ENCODE peak calls at places on chromosomes 3 and 15, in seven cellular contexts. I is Peyer's patch, Z is prostate gland, T is AG09309, A is psoas muscle, M is epithelial cell of esophagus, V is H1. W is an unnamed sample.

GRCh38 chr3:54237788-54238502 is 115.6 kb downstream of the CACNA2D3 start:
- DNase-seq in I (no peak), A (no peak), Z (no peak), M (peak), V (no peak), T (no peak), W (no peak)

GRCh38 chr15:80367094-80367493 is 37.1 kb upstream of the ARNT2 start:
- DNase-seq in T (no peak), M (no peak), A (no peak), Z (no peak), V (peak), I (no peak), W (no peak)

GRCh38 chr3:73685061-73685460 is 60.3 kb upstream of the PDZRN3 start:
- DNase-seq in A (no peak), M (peak), V (no peak), I (no peak), T (no peak), Z (no peak), W (no peak)

GRCh38 chr3:105634719-105635118 is 234.1 kb downstream of the CBLB start:
- DNase-seq in V (no peak), Z (no peak), I (no peak), M (no peak), T (no peak), A (no peak), W (no peak)

GRCh38 chr15:87032291-87032690 is 952.6 kb downstream of the AGBL1 start:
- DNase-seq in V (no peak), T (no peak), M (peak), I (no peak), Z (no peak), A (no peak), W (no peak)

GRCh38 chr3:41975421-41976103 is 13.7 kb upstream of the ULK4 start:
- DNase-seq in A (no peak), Z (no peak), M (no peak), V (no peak), T (no peak), I (no peak), W (no peak)

GRCh38 chr15:48112242-48112641 is 8.5 kb upstream of the SLC24A5 start:
- DNase-seq in T (no peak), V (peak), Z (no peak), M (peak), A (no peak), I (no peak), W (no peak)

GRCh38 chr15:89569090-89569745 is 6.1 kb upstream of the TICRR start:
- DNase-seq in V (no peak), A (no peak), M (no peak), I (no peak), T (no peak), Z (no peak), W (no peak)

GRCh38 chr3:115784739-115785571 is 161.6 kb downstream of the GAP43 start:
- DNase-seq in M (peak), T (peak), I (no peak), V (no peak), Z (no peak), A (no peak), W (peak)

GRCh38 chr3:189908646-189909045 is 212.1 kb downstream of the P3H2 start:
- DNase-seq in V (no peak), M (peak), A (no peak), I (no peak), Z (no peak), T (no peak), W (no peak)

GRCh38 chr3:151445283-151446001 is 15.4 kb downstream of the IGSF10 start:
- DNase-seq in A (no peak), T (peak), M (peak), Z (no peak), I (no peak), V (no peak), W (peak)

GRCh38 chr3:138493804-138494606 is 59.6 kb downstream of the ESYT3 start:
- DNase-seq in Z (no peak), A (no peak), V (no peak), M (peak), I (no peak), T (peak), W (peak)

GRCh38 chr3:108185536-108185935 is 36.7 kb downstream of the IFT57 start:
- DNase-seq in I (no peak), T (no peak), Z (no peak), M (no peak), A (no peak), V (no peak), W (no peak)

GRCh38 chr15:100914876-100915275 is 4.3 kb upstream of the LRRK1 start:
- DNase-seq in T (no peak), Z (no peak), A (no peak), I (no peak), V (peak), M (peak), W (no peak)

GRCh38 chr3:10745392-10745791 is 70.6 kb upstream of the SLC6A11 start:
- DNase-seq in V (no peak), T (no peak), I (no peak), M (no peak), A (no peak), Z (no peak), W (no peak)

GRCh38 chr15:51647128-51647562 is 24.6 kb upstream of the DMXL2 start:
- DNase-seq in I (peak), T (peak), M (peak), A (peak), V (no peak), Z (no peak), W (peak)

GRCh38 chr3:182226995-182227394 is 515.3 kb downstream of the SOX2 start:
- DNase-seq in Z (no peak), T (no peak), A (no peak), V (no peak), M (peak), I (no peak), W (no peak)

GRCh38 chr3:41404601-41405000 is 205.3 kb downstream of the CTNNB1 start:
- DNase-seq in I (no peak), Z (no peak), M (peak), A (no peak), T (no peak), V (no peak), W (no peak)

GRCh38 chr3:148757238-148757930 is 59.7 kb downstream of the AGTR1 start:
- DNase-seq in T (peak), I (no peak), M (peak), V (no peak), A (no peak), Z (no peak), W (peak)

GRCh38 chr3:23800731-23801130 is 5.0 kb upstream of the UBE2E1 start:
- DNase-seq in A (no peak), Z (no peak), I (no peak), T (no peak), V (no peak), M (peak), W (no peak)

GRCh38 chr15:66644815-66645345 is 57.2 kb upstream of the SMAD6 start:
- DNase-seq in V (no peak), T (no peak), M (no peak), Z (no peak), I (no peak), A (no peak), W (no peak)

GRCh38 chr3:171442184-171442583 is 18.0 kb downstream of the TNIK start:
- DNase-seq in Z (no peak), V (no peak), T (no peak), M (no peak), A (no peak), I (no peak), W (no peak)

GRCh38 chr3:123071146-123071545 is 4.3 kb downstream of the PDIA5 start:
- DNase-seq in Z (no peak), V (no peak), T (no peak), M (no peak), I (no peak), A (no peak), W (no peak)

GRCh38 chr3:5498981-5499380 is 311.5 kb downstream of the EDEM1 start:
- DNase-seq in A (no peak), V (no peak), I (no peak), T (no peak), Z (no peak), M (no peak), W (no peak)

GRCh38 chr15:100764778-100765457 is 114.7 kb upstream of the ALDH1A3 start:
- DNase-seq in M (no peak), V (peak), A (no peak), I (peak), Z (no peak), T (peak), W (peak)

GRCh38 chr3:105996781-105997180 is 128.0 kb upstream of the CBLB start:
- DNase-seq in Z (no peak), V (no peak), A (no peak), M (peak), T (no peak), I (no peak), W (no peak)

GRCh38 chr3:196634851-196635250 is 4.6 kb upstream of the NRROS start:
- DNase-seq in Z (no peak), V (no peak), M (no peak), T (no peak), A (no peak), I (no peak), W (no peak)

GRCh38 chr15:79171320-79172031 is 80.9 kb upstream of the RASGRF1 start:
- DNase-seq in M (no peak), T (no peak), V (peak), I (no peak), A (no peak), Z (no peak), W (no peak)

GRCh38 chr15:63600646-63601025 is 3.4 kb downstream of the FBXL22 start:
- DNase-seq in I (peak), T (peak), M (peak), Z (peak), V (peak), A (peak), W (peak)

GRCh38 chr15:80985976-80986375 is 3.6 kb downstream of the MESD start:
- DNase-seq in I (no peak), M (no peak), A (no peak), V (no peak), T (no peak), Z (no peak), W (no peak)

GRCh38 chr3:124174463-124174862 is 182.5 kb upstream of the ROPN1 start:
- DNase-seq in T (no peak), I (no peak), Z (no peak), M (no peak), V (no peak), A (no peak), W (no peak)

GRCh38 chr3:157066335-157067071 is 93.4 kb downstream of the CCNL1 start:
- DNase-seq in M (peak), Z (no peak), I (no peak), T (no peak), A (no peak), V (no peak), W (no peak)

GRCh38 chr3:108099679-108100428 is 9.0 kb upstream of the CD47 start:
- DNase-seq in T (no peak), M (no peak), A (no peak), I (peak), V (no peak), Z (no peak), W (no peak)

GRCh38 chr15:39181901-39182300 is 399.0 kb upstream of the THBS1 start:
- DNase-seq in I (no peak), T (peak), Z (no peak), V (no peak), A (no peak), M (no peak), W (peak)

GRCh38 chr15:90901799-90902655 is 1.1 kb upstream of the MAN2A2 start:
- DNase-seq in Z (peak), V (peak), A (peak), T (peak), M (peak), I (peak), W (peak)

GRCh38 chr3:170322501-170323328 is 34.8 kb upstream of the SKIL start:
- DNase-seq in V (peak), Z (no peak), M (no peak), A (no peak), T (no peak), I (no peak), W (no peak)

GRCh38 chr3:7545334-7545733 is 684.4 kb downstream of the GRM7 start:
- DNase-seq in V (no peak), I (no peak), Z (no peak), A (no peak), T (no peak), M (no peak), W (no peak)

GRCh38 chr15:45314960-45315359 is 62.9 kb downstream of the SLC28A2 start:
- DNase-seq in T (no peak), M (peak), I (no peak), V (no peak), Z (no peak), A (no peak), W (no peak)

GRCh38 chr3:136512391-136512790 is 239.8 kb downstream of the STAG1 start:
- DNase-seq in I (no peak), A (no peak), T (peak), Z (no peak), M (no peak), V (no peak), W (peak)

GRCh38 chr3:179653106-179653776 is 401 bp downstream of the USP13 start:
- DNase-seq in A (peak), V (peak), M (peak), T (peak), Z (peak), I (peak), W (peak)

GRCh38 chr3:121852256-121852655 is 17.2 kb downstream of the EAF2 start:
- DNase-seq in I (no peak), A (no peak), M (peak), V (no peak), Z (no peak), T (no peak), W (no peak)

GRCh38 chr3:121855555-121855954 is 20.5 kb downstream of the EAF2 start:
- DNase-seq in A (no peak), V (no peak), Z (no peak), T (no peak), M (peak), I (no peak), W (no peak)
- TF ChIP-seq CTCF in A (no peak), V (peak), Z (no peak), T (peak), M (peak), I (peak), W (no peak)

DNA sequence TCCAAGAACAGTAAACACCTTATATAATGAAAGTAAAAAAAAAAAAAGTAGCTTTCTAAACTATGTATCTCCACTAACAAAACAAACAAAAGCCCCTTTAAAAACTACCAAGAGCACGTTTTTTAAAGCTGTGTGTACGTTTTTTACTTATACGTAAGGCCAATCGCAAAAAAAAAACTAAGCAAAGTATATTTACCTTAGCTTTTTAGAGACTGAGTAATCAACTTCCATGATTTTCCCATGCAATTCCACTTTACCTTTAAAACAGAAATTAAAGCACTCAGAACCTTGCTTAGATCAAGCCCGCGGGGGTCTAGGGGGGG is 1.9 kb downstream of the IGF2BP2 start:
- DNase-seq in Z (no peak), T (no peak), M (no peak), A (no peak), V (no peak), I (no peak), W (no peak)
- TF ChIP-seq CTCF in Z (no peak), T (no peak), M (no peak), A (no peak), V (no peak), I (no peak), W (no peak)

DNA sequence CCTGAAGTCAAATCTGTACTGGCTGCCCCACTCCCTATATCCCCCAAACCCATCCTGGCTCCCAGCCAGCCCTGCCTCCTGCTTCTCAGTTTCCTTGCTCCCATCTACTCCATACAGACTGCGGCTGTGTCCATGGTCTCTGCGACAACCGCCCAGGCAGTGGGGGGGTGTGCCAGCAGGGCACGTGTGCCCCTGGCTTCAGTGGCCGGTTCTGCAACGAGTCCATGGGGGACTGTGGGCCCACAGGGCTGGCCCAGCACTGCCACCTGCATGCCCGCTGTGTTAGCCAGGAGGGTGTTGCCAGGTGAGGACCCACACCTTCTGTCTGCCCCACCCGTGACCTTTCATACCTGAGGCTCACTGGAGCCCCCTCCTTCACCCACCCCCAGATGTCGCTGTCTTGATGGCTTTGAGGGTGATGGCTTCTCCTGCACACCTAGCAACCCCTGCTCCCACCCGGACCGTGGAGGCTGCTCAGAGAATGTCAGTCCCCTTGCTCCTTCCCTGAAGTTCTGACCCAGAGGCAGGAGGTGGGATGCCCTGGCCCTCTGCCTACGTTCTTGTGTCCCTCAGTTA is 14.7 kb downstream of the STAB1 start:
- DNase-seq in M (no peak), I (no peak), T (no peak), V (no peak), Z (no peak), A (no peak), W (no peak)
- TF ChIP-seq CTCF in M (no peak), I (no peak), T (no peak), V (peak), Z (no peak), A (no peak), W (no peak)

DNA sequence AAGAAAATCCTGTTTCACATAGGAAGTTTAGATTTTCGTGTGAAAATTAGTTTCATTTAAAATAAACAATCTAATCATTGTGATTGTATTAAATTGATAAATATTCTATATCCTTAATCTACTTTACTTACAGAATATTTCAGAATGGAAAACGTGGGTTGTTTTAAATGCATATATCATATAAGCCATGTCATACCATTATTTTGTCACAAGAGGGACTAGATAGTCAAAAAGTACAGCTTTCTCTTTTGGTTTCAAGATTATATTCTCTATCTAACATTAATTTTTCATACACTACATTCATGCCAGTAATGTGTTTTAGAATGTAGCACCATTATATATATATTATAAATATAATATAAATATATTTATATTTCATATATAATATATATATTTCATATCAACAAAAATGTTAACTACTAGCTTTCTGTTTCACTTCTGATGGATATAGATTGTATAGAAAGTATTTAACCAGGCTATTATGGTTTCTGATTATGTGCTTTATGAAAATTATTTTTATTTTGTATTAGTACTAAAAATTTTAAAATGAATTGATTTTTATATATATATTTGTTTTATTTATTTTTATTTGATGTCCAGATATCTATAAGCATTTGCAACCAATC is 45.3 kb downstream of the OSTN start:
- DNase-seq in M (peak), T (no peak), I (no peak), A (no peak), Z (no peak), V (no peak), W (no peak)
- TF ChIP-seq CTCF in M (peak), T (peak), I (peak), A (peak), Z (peak), V (peak), W (peak)

W was measured in AG09319.